ENCODE peak calls at places on chromosomes 1 and 21, in eight cellular contexts. One of them, this sample, is unnamed.

GRCh38 chr1:237341391-237341790 is 299.4 kb downstream of the RYR2 start:
- DNase-seq in kidney epithelial cell: no peak
- DNase-seq in hepatocyte: no peak
- DNase-seq in AG09309: no peak
- DNase-seq in tibial nerve: no peak
- DNase-seq in MG63: no peak
- DNase-seq in fibroblast of pulmonary artery: no peak
- DNase-seq in BJ: no peak
- DNase-seq in this sample: no peak

GRCh38 chr1:178953034-178953433 is 72.7 kb upstream of the FAM20B start:
- DNase-seq in kidney epithelial cell: no peak
- DNase-seq in hepatocyte: no peak
- DNase-seq in AG09309: no peak
- DNase-seq in tibial nerve: peak
- DNase-seq in MG63: peak
- DNase-seq in fibroblast of pulmonary artery: no peak
- DNase-seq in BJ: no peak
- DNase-seq in this sample: no peak

GRCh38 chr1:15799004-15799867 is 8.2 kb downstream of the UQCRHL start:
- DNase-seq in kidney epithelial cell: peak
- DNase-seq in hepatocyte: peak
- DNase-seq in AG09309: peak
- DNase-seq in tibial nerve: peak
- DNase-seq in MG63: peak
- DNase-seq in fibroblast of pulmonary artery: peak
- DNase-seq in BJ: peak
- DNase-seq in this sample: no peak

GRCh38 chr1:68107771-68108170 is 57.3 kb upstream of the DIRAS3 start:
- DNase-seq in kidney epithelial cell: no peak
- DNase-seq in hepatocyte: no peak
- DNase-seq in AG09309: no peak
- DNase-seq in tibial nerve: no peak
- DNase-seq in MG63: peak
- DNase-seq in fibroblast of pulmonary artery: peak
- DNase-seq in BJ: no peak
- DNase-seq in this sample: no peak

GRCh38 chr1:246786606-246787238 is 62.5 kb downstream of the SCCPDH start:
- DNase-seq in kidney epithelial cell: no peak
- DNase-seq in hepatocyte: no peak
- DNase-seq in AG09309: no peak
- DNase-seq in tibial nerve: no peak
- DNase-seq in MG63: no peak
- DNase-seq in fibroblast of pulmonary artery: no peak
- DNase-seq in BJ: no peak
- DNase-seq in this sample: no peak

GRCh38 chr21:31915566-31915965 is 42.7 kb downstream of the HUNK start:
- DNase-seq in kidney epithelial cell: no peak
- DNase-seq in hepatocyte: no peak
- DNase-seq in AG09309: no peak
- DNase-seq in tibial nerve: no peak
- DNase-seq in MG63: no peak
- DNase-seq in fibroblast of pulmonary artery: no peak
- DNase-seq in BJ: no peak
- DNase-seq in this sample: no peak

GRCh38 chr1:230196077-230196476 is 129.0 kb downstream of the GALNT2 start:
- DNase-seq in kidney epithelial cell: no peak
- DNase-seq in hepatocyte: no peak
- DNase-seq in AG09309: no peak
- DNase-seq in tibial nerve: no peak
- DNase-seq in MG63: no peak
- DNase-seq in fibroblast of pulmonary artery: no peak
- DNase-seq in BJ: no peak
- DNase-seq in this sample: no peak

GRCh38 chr1:94922756-94923465 is 4.0 kb downstream of the CNN3 start:
- DNase-seq in kidney epithelial cell: peak
- DNase-seq in hepatocyte: no peak
- DNase-seq in AG09309: peak
- DNase-seq in tibial nerve: no peak
- DNase-seq in MG63: no peak
- DNase-seq in fibroblast of pulmonary artery: peak
- DNase-seq in BJ: no peak
- DNase-seq in this sample: no peak

GRCh38 chr1:158014702-158015320 is 21.4 kb downstream of the KIRREL1 start:
- DNase-seq in kidney epithelial cell: no peak
- DNase-seq in hepatocyte: no peak
- DNase-seq in AG09309: no peak
- DNase-seq in tibial nerve: no peak
- DNase-seq in MG63: no peak
- DNase-seq in fibroblast of pulmonary artery: no peak
- DNase-seq in BJ: no peak
- DNase-seq in this sample: no peak

GRCh38 chr1:8560611-8561544 is 243.0 kb downstream of the SLC45A1 start:
- DNase-seq in kidney epithelial cell: peak
- DNase-seq in hepatocyte: peak
- DNase-seq in AG09309: peak
- DNase-seq in tibial nerve: no peak
- DNase-seq in MG63: no peak
- DNase-seq in fibroblast of pulmonary artery: peak
- DNase-seq in BJ: no peak
- DNase-seq in this sample: no peak

GRCh38 chr1:241627453-241628329 is 12.5 kb downstream of the CHML start:
- DNase-seq in kidney epithelial cell: peak
- DNase-seq in hepatocyte: peak
- DNase-seq in AG09309: peak
- DNase-seq in tibial nerve: no peak
- DNase-seq in MG63: peak
- DNase-seq in fibroblast of pulmonary artery: peak
- DNase-seq in BJ: no peak
- DNase-seq in this sample: no peak

GRCh38 chr1:19563336-19564097 is 78.2 kb upstream of the CAPZB start:
- DNase-seq in kidney epithelial cell: no peak
- DNase-seq in hepatocyte: peak
- DNase-seq in AG09309: peak
- DNase-seq in tibial nerve: peak
- DNase-seq in MG63: peak
- DNase-seq in fibroblast of pulmonary artery: peak
- DNase-seq in BJ: peak
- DNase-seq in this sample: no peak

GRCh38 chr1:208834346-208835081 is 590.3 kb upstream of the PLXNA2 start:
- DNase-seq in kidney epithelial cell: no peak
- DNase-seq in hepatocyte: no peak
- DNase-seq in AG09309: no peak
- DNase-seq in tibial nerve: no peak
- DNase-seq in MG63: no peak
- DNase-seq in fibroblast of pulmonary artery: peak
- DNase-seq in BJ: peak
- DNase-seq in this sample: no peak

GRCh38 chr1:72184099-72184695 is 98.1 kb downstream of the NEGR1 start:
- DNase-seq in kidney epithelial cell: no peak
- DNase-seq in hepatocyte: no peak
- DNase-seq in AG09309: no peak
- DNase-seq in tibial nerve: no peak
- DNase-seq in MG63: no peak
- DNase-seq in fibroblast of pulmonary artery: peak
- DNase-seq in BJ: no peak
- DNase-seq in this sample: no peak

GRCh38 chr1:234295626-234296025 is 77.6 kb upstream of the COA6 start:
- DNase-seq in kidney epithelial cell: no peak
- DNase-seq in hepatocyte: no peak
- DNase-seq in AG09309: no peak
- DNase-seq in tibial nerve: no peak
- DNase-seq in MG63: no peak
- DNase-seq in fibroblast of pulmonary artery: no peak
- DNase-seq in BJ: no peak
- DNase-seq in this sample: no peak

GRCh38 chr1:90347366-90347765 is 352.5 kb downstream of the ZNF326 start:
- DNase-seq in kidney epithelial cell: no peak
- DNase-seq in hepatocyte: peak
- DNase-seq in AG09309: no peak
- DNase-seq in tibial nerve: no peak
- DNase-seq in MG63: no peak
- DNase-seq in fibroblast of pulmonary artery: no peak
- DNase-seq in BJ: no peak
- DNase-seq in this sample: no peak

GRCh38 chr21:15631342-15631741 is 98.4 kb upstream of the USP25 start:
- DNase-seq in kidney epithelial cell: peak
- DNase-seq in hepatocyte: peak
- DNase-seq in AG09309: peak
- DNase-seq in tibial nerve: no peak
- DNase-seq in MG63: no peak
- DNase-seq in fibroblast of pulmonary artery: peak
- DNase-seq in BJ: peak
- DNase-seq in this sample: no peak

GRCh38 chr1:46067652-46068051 is 64.8 kb downstream of the PIK3R3 start:
- DNase-seq in kidney epithelial cell: no peak
- DNase-seq in hepatocyte: no peak
- DNase-seq in AG09309: no peak
- DNase-seq in tibial nerve: no peak
- DNase-seq in MG63: no peak
- DNase-seq in fibroblast of pulmonary artery: no peak
- DNase-seq in BJ: no peak
- DNase-seq in this sample: no peak

GRCh38 chr1:109890115-109890953 is 20.3 kb upstream of the CSF1 start:
- DNase-seq in kidney epithelial cell: no peak
- DNase-seq in hepatocyte: no peak
- DNase-seq in AG09309: no peak
- DNase-seq in tibial nerve: no peak
- DNase-seq in MG63: no peak
- DNase-seq in fibroblast of pulmonary artery: no peak
- DNase-seq in BJ: no peak
- DNase-seq in this sample: no peak

GRCh38 chr1:39205102-39205780 is 746 bp downstream of the MACF1 start:
- DNase-seq in kidney epithelial cell: no peak
- DNase-seq in hepatocyte: peak
- DNase-seq in AG09309: no peak
- DNase-seq in tibial nerve: no peak
- DNase-seq in MG63: peak
- DNase-seq in fibroblast of pulmonary artery: peak
- DNase-seq in BJ: peak
- DNase-seq in this sample: no peak

GRCh38 chr1:38246955-38247952 is 200.7 kb upstream of the POU3F1 start:
- DNase-seq in kidney epithelial cell: peak
- DNase-seq in hepatocyte: peak
- DNase-seq in AG09309: no peak
- DNase-seq in tibial nerve: no peak
- DNase-seq in MG63: peak
- DNase-seq in fibroblast of pulmonary artery: no peak
- DNase-seq in BJ: peak
- DNase-seq in this sample: no peak

GRCh38 chr1:170562644-170563338 is 30.8 kb downstream of the GORAB start:
- DNase-seq in kidney epithelial cell: peak
- DNase-seq in hepatocyte: peak
- DNase-seq in AG09309: no peak
- DNase-seq in tibial nerve: peak
- DNase-seq in MG63: peak
- DNase-seq in fibroblast of pulmonary artery: peak
- DNase-seq in BJ: peak
- DNase-seq in this sample: no peak

GRCh38 chr1:170560681-170561285 is 28.8 kb downstream of the GORAB start:
- DNase-seq in kidney epithelial cell: no peak
- DNase-seq in hepatocyte: no peak
- DNase-seq in AG09309: peak
- DNase-seq in tibial nerve: no peak
- DNase-seq in MG63: no peak
- DNase-seq in fibroblast of pulmonary artery: no peak
- DNase-seq in BJ: no peak
- DNase-seq in this sample: no peak

GRCh38 chr1:170558731-170559130 is 26.8 kb downstream of the GORAB start:
- DNase-seq in kidney epithelial cell: no peak
- DNase-seq in hepatocyte: no peak
- DNase-seq in AG09309: no peak
- DNase-seq in tibial nerve: no peak
- DNase-seq in MG63: no peak
- DNase-seq in fibroblast of pulmonary artery: no peak
- DNase-seq in BJ: no peak
- DNase-seq in this sample: no peak

GRCh38 chr1:170556910-170557309 is 24.9 kb downstream of the GORAB start:
- DNase-seq in kidney epithelial cell: no peak
- DNase-seq in hepatocyte: no peak
- DNase-seq in AG09309: no peak
- DNase-seq in tibial nerve: no peak
- DNase-seq in MG63: no peak
- DNase-seq in fibroblast of pulmonary artery: peak
- DNase-seq in BJ: no peak
- DNase-seq in this sample: no peak

GRCh38 chr1:170559166-170559565 is 27.2 kb downstream of the GORAB start:
- DNase-seq in kidney epithelial cell: no peak
- DNase-seq in hepatocyte: no peak
- DNase-seq in AG09309: no peak
- DNase-seq in tibial nerve: no peak
- DNase-seq in MG63: no peak
- DNase-seq in fibroblast of pulmonary artery: no peak
- DNase-seq in BJ: no peak
- DNase-seq in this sample: no peak
- H3K4me3 ChIP-seq in kidney epithelial cell: no peak
- H3K4me3 ChIP-seq in hepatocyte: no peak
- H3K4me3 ChIP-seq in AG09309: no peak
- H3K4me3 ChIP-seq in tibial nerve: no peak
- H3K4me3 ChIP-seq in MG63: no peak
- H3K4me3 ChIP-seq in fibroblast of pulmonary artery: no peak
- H3K4me3 ChIP-seq in BJ: no peak
- H3K4me3 ChIP-seq in this sample: no peak

GRCh38 chr1:34162852-34163766 is 1.9 kb downstream of the CSMD2 start:
- DNase-seq in kidney epithelial cell: peak
- DNase-seq in hepatocyte: peak
- DNase-seq in AG09309: peak
- DNase-seq in tibial nerve: peak
- DNase-seq in MG63: peak
- DNase-seq in fibroblast of pulmonary artery: peak
- DNase-seq in BJ: peak
- DNase-seq in this sample: no peak
- H3K4me3 ChIP-seq in kidney epithelial cell: peak
- H3K4me3 ChIP-seq in hepatocyte: peak
- H3K4me3 ChIP-seq in AG09309: peak
- H3K4me3 ChIP-seq in tibial nerve: peak
- H3K4me3 ChIP-seq in MG63: peak
- H3K4me3 ChIP-seq in fibroblast of pulmonary artery: peak
- H3K4me3 ChIP-seq in BJ: peak
- H3K4me3 ChIP-seq in this sample: peak

GRCh38 chr1:201511396-201511795 is 4.5 kb upstream of the CSRP1 start:
- DNase-seq in kidney epithelial cell: no peak
- DNase-seq in hepatocyte: no peak
- DNase-seq in AG09309: no peak
- DNase-seq in tibial nerve: no peak
- DNase-seq in MG63: no peak
- DNase-seq in fibroblast of pulmonary artery: no peak
- DNase-seq in BJ: no peak
- DNase-seq in this sample: no peak
- H3K4me3 ChIP-seq in kidney epithelial cell: no peak
- H3K4me3 ChIP-seq in hepatocyte: no peak
- H3K4me3 ChIP-seq in AG09309: no peak
- H3K4me3 ChIP-seq in tibial nerve: no peak
- H3K4me3 ChIP-seq in MG63: no peak
- H3K4me3 ChIP-seq in fibroblast of pulmonary artery: no peak
- H3K4me3 ChIP-seq in BJ: no peak
- H3K4me3 ChIP-seq in this sample: no peak

DNA sequence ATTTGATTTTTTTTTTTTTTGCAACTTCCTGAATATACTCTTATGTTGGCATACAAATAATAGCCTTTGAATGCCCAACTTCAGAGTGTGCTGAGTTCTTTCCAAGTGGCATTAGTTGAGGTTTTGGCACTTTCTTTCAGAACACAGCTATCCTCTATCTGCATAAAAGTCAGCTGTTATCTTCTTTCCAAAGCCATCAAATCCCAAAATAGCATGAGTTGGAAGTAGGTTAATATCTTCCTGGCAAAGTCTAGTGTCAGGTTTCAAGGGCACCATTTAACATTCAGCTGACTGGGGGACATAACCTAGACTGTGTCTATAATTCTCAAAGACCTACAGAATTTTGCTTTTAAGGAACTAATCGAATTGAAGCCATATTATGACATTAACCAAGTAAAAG is 223.9 kb downstream of the PLPP3 start:
- DNase-seq in kidney epithelial cell: no peak
- DNase-seq in hepatocyte: no peak
- DNase-seq in AG09309: no peak
- DNase-seq in tibial nerve: no peak
- DNase-seq in MG63: no peak
- DNase-seq in fibroblast of pulmonary artery: no peak
- DNase-seq in BJ: no peak
- DNase-seq in this sample: no peak
- H3K4me3 ChIP-seq in kidney epithelial cell: no peak
- H3K4me3 ChIP-seq in hepatocyte: no peak
- H3K4me3 ChIP-seq in AG09309: no peak
- H3K4me3 ChIP-seq in tibial nerve: no peak
- H3K4me3 ChIP-seq in MG63: no peak
- H3K4me3 ChIP-seq in fibroblast of pulmonary artery: no peak
- H3K4me3 ChIP-seq in BJ: no peak
- H3K4me3 ChIP-seq in this sample: no peak